ENCODE peak calls at places on chromosome 9, in nine cellular contexts. T is fibroblast of mammary gland, W is fibroblast of lung, B is gastrocnemius medialis, K is prostate gland, Q is GM13977, U is osteocyte, Z is transverse colon, H is breast epithelium. J is an unnamed sample.

GRCh38 chr9:130240410-130241197 is 25.0 kb upstream of the HMCN2 start:
- DNase-seq in T (peak), W (peak), B (peak), K (peak), Q (peak), U (no peak), Z (peak), H (no peak), J (peak)

GRCh38 chr9:123284658-123285057 is 16.3 kb upstream of the STRBP start:
- DNase-seq in T (no peak), W (no peak), B (no peak), K (no peak), Q (no peak), U (no peak), Z (no peak), H (no peak), J (no peak)

GRCh38 chr9:81682797-81683196 is 6.5 kb downstream of the TLE1 start:
- DNase-seq in T (no peak), W (peak), B (no peak), K (no peak), Q (no peak), U (no peak), Z (peak), H (no peak), J (no peak)

GRCh38 chr9:37146372-37146771 is 26.0 kb downstream of the ZCCHC7 start:
- DNase-seq in T (no peak), W (no peak), B (no peak), K (no peak), Q (peak), U (no peak), Z (no peak), H (no peak), J (no peak)

GRCh38 chr9:95515272-95516113 is 1.3 kb downstream of the PTCH1 start:
- DNase-seq in T (no peak), W (no peak), B (no peak), K (no peak), Q (peak), U (no peak), Z (peak), H (no peak), J (peak)

GRCh38 chr9:80885894-80886293 is 803.5 kb downstream of the TLE1 start:
- DNase-seq in T (peak), W (peak), B (no peak), K (no peak), Q (no peak), U (no peak), Z (no peak), H (no peak), J (no peak)

GRCh38 chr9:116641292-116642059 is 45.6 kb upstream of the TRIM32 start:
- DNase-seq in T (no peak), W (no peak), B (peak), K (no peak), Q (no peak), U (no peak), Z (no peak), H (no peak), J (no peak)

GRCh38 chr9:3080951-3081350 is 237.1 kb upstream of the PUM3 start:
- DNase-seq in T (no peak), W (no peak), B (no peak), K (no peak), Q (no peak), U (no peak), Z (no peak), H (no peak), J (no peak)

GRCh38 chr9:122827759-122828090 is 663 bp downstream of the PDCL start:
- DNase-seq in T (peak), W (no peak), B (no peak), K (no peak), Q (no peak), U (no peak), Z (no peak), H (no peak), J (no peak)

GRCh38 chr9:95211028-95211427 is 106.5 kb downstream of the FANCC start:
- DNase-seq in T (no peak), W (no peak), B (no peak), K (no peak), Q (no peak), U (no peak), Z (no peak), H (no peak), J (no peak)

GRCh38 chr9:72665421-72665820 is 144.0 kb downstream of the TMC1 start:
- DNase-seq in T (peak), W (no peak), B (no peak), K (no peak), Q (no peak), U (no peak), Z (no peak), H (no peak), J (no peak)

GRCh38 chr9:77142366-77142765 is 35.0 kb upstream of the VPS13A start:
- DNase-seq in T (no peak), W (no peak), B (no peak), K (no peak), Q (no peak), U (no peak), Z (no peak), H (no peak), J (no peak)

GRCh38 chr9:36772449-36773370 is 200.0 kb downstream of the MELK start:
- DNase-seq in T (peak), W (peak), B (no peak), K (no peak), Q (no peak), U (no peak), Z (no peak), H (no peak), J (no peak)

GRCh38 chr9:69758001-69758730 is 1.6 kb downstream of the PTAR1 start:
- DNase-seq in T (peak), W (peak), B (no peak), K (no peak), Q (no peak), U (no peak), Z (no peak), H (no peak), J (no peak)

GRCh38 chr9:86368871-86369521 is 14.8 kb upstream of the TUT7 start:
- DNase-seq in T (peak), W (peak), B (no peak), K (peak), Q (no peak), U (no peak), Z (no peak), H (no peak), J (no peak)

GRCh38 chr9:133647765-133648469 is 11.8 kb downstream of the DBH start:
- DNase-seq in T (no peak), W (no peak), B (no peak), K (no peak), Q (no peak), U (no peak), Z (no peak), H (no peak), J (no peak)

GRCh38 chr9:8338742-8339425 is 539.3 kb upstream of the DMAC1 start:
- DNase-seq in T (peak), W (peak), B (no peak), K (no peak), Q (no peak), U (no peak), Z (no peak), H (no peak), J (no peak)
- TF ChIP-seq CTCF in T (no peak), W (no peak), B (no peak), K (no peak), Q (no peak), U (no peak), Z (no peak), H (no peak), J (no peak)

GRCh38 chr9:1048853-1049252 is 1.3 kb upstream of the DMRT2 start:
- DNase-seq in T (no peak), W (no peak), B (no peak), K (no peak), Q (no peak), U (no peak), Z (no peak), H (no peak), J (no peak)

GRCh38 chr9:1046639-1047604 is 3.2 kb upstream of the DMRT2 start:
- DNase-seq in T (no peak), W (no peak), B (no peak), K (no peak), Q (peak), U (no peak), Z (no peak), H (no peak), J (no peak)

GRCh38 chr9:1047605-1048235 is 2.4 kb upstream of the DMRT2 start:
- DNase-seq in T (no peak), W (peak), B (no peak), K (no peak), Q (peak), U (no peak), Z (peak), H (no peak), J (peak)

GRCh38 chr9:1042466-1042865 is 7.7 kb upstream of the DMRT2 start:
- DNase-seq in T (no peak), W (no peak), B (no peak), K (no peak), Q (peak), U (no peak), Z (peak), H (no peak), J (peak)

DNA sequence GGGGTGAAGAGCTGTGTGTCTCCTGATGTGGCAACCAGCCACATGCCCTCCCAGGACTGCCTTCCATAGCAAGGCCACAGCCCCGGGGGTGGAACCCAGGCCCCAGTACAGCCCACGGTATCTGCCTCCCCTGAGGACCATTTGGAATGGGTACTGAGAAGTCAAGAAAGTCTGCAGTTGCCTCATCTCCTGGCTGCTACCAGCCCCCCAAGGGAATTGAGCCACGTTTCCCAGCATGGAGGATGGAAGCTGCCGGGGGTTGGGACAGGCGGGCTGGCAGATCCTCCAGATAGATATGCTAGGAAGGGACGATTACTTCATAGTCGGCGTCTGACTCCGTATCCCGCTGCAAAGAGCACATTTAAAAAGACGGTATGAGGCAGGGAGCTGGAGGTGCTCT is 5.5 kb upstream of the DMRT2 start:
- DNase-seq in T (peak), W (no peak), B (peak), K (no peak), Q (no peak), U (no peak), Z (no peak), H (no peak), J (no peak)
- TF ChIP-seq CTCF in T (no peak), W (no peak), B (no peak), K (no peak), Q (no peak), U (no peak), Z (no peak), H (no peak), J (no peak)

GRCh38 chr9:91161465-91162275 is 200.0 kb downstream of the AUH start:
- DNase-seq in T (no peak), W (no peak), B (no peak), K (no peak), Q (no peak), U (peak), Z (no peak), H (no peak), J (no peak)
- TF ChIP-seq CTCF in T (no peak), W (no peak), B (no peak), K (no peak), Q (no peak), U (no peak), Z (no peak), H (no peak), J (no peak)

GRCh38 chr9:128910906-128911305 is 9.9 kb upstream of the PHYHD1 start:
- DNase-seq in T (no peak), W (no peak), B (no peak), K (no peak), Q (no peak), U (no peak), Z (no peak), H (no peak), J (no peak)
- TF ChIP-seq CTCF in T (no peak), W (no peak), B (no peak), K (no peak), Q (no peak), U (no peak), Z (no peak), H (no peak), J (no peak)